ENCODE peak calls at places on chromosome 14, in eight cellular contexts. V is activated naive CD4-positive, alpha-beta T cell; O is NCI-H146; X is fibroblast of the conjunctiva; B is brain microvascular endothelial cell; M is stimulated activated CD4-positive, alpha-beta T cell treated with anti-CD3 and anti-CD28 coated beads, Interleukin-15, amount 100 ng/mL, for 48 hours; Q is mucosa of descending colon; N is Kasumi-1. J is an unnamed sample.

GRCh38 chr14:104139460-104140212 is 1.2 kb downstream of the KIF26A start:
- DNase-seq in O (no peak), B (no peak), M (no peak), Q (peak; percentile 29), N (no peak), X (no peak), V (no peak), J (no peak)

GRCh38 chr14:102975662-102976061 is 53.2 kb downstream of the AMN start:
- DNase-seq in V (no peak), N (no peak), B (no peak), O (no peak), X (no peak), Q (no peak), M (no peak), J (no peak)

GRCh38 chr14:74973003-74973614 is 17.7 kb upstream of the PGF start:
- DNase-seq in B (peak; percentile 45), X (no peak), O (peak; percentile 25), Q (no peak), M (no peak), V (no peak), N (peak; percentile 54), J (no peak)

GRCh38 chr14:53757732-53758131 is 198.9 kb downstream of the BMP4 start:
- DNase-seq in B (no peak), X (no peak), V (no peak), N (no peak), M (no peak), Q (no peak), O (no peak), J (no peak)

GRCh38 chr14:50778757-50779483 is 52.0 kb downstream of the NIN start:
- DNase-seq in N (no peak), V (no peak), O (no peak), M (no peak), Q (no peak), X (no peak), B (no peak), J (no peak)

GRCh38 chr14:91327201-91327600 is 82.7 kb upstream of the GPR68 start:
- DNase-seq in V (no peak), O (no peak), M (no peak), Q (no peak), X (no peak), N (no peak), B (no peak), J (no peak)

GRCh38 chr14:54848910-54849309 is 53.7 kb downstream of the GCH1 start:
- DNase-seq in M (no peak), N (no peak), O (peak; percentile 24), X (no peak), V (no peak), Q (no peak), B (no peak), J (no peak)

GRCh38 chr14:104968541-104969401 is 9.4 kb downstream of the AHNAK2 start:
- DNase-seq in N (no peak), M (no peak), O (no peak), B (no peak), V (no peak), X (no peak), Q (peak; percentile 45), J (no peak)

GRCh38 chr14:68016243-68016914 is 196.8 kb downstream of the RAD51B start:
- DNase-seq in V (no peak), N (no peak), Q (no peak), O (no peak), B (no peak), X (peak; percentile 20), M (no peak), J (no peak)

GRCh38 chr14:33465952-33466700 is 484.7 kb downstream of the EGLN3 start:
- DNase-seq in V (no peak), M (no peak), O (no peak), Q (no peak), X (no peak), B (no peak), N (no peak), J (peak; percentile 20)

GRCh38 chr14:87233806-87234384 is 759.1 kb downstream of the GALC start:
- DNase-seq in O (peak; percentile 79), V (no peak), Q (no peak), B (no peak), N (no peak), M (no peak), X (no peak), J (no peak)

GRCh38 chr14:93033983-93034670 is 81.6 kb downstream of the ITPK1 start:
- DNase-seq in B (no peak), Q (no peak), N (peak; percentile 3), X (no peak), M (peak; percentile 4), O (no peak), V (no peak), J (no peak)

GRCh38 chr14:88695873-88696272 is 96.9 kb downstream of the EML5 start:
- DNase-seq in X (no peak), B (no peak), N (no peak), V (no peak), M (no peak), Q (no peak), O (no peak), J (no peak)

GRCh38 chr14:60648934-60649814 is at the start of gene SIX1:
- DNase-seq in V (no peak), X (peak; percentile 87), B (peak; percentile 86), N (peak; percentile 36), Q (peak; percentile 55), O (peak; percentile 87), M (no peak), J (peak; percentile 84)

GRCh38 chr14:100282766-100283419 is 23.4 kb downstream of the SLC25A29 start:
- DNase-seq in O (no peak), M (no peak), B (no peak), X (no peak), V (no peak), N (no peak), Q (no peak), J (no peak)

GRCh38 chr14:80965041-80965440 is 9.6 kb downstream of the TSHR start:
- DNase-seq in M (no peak), V (no peak), Q (no peak), X (no peak), B (no peak), N (no peak), O (no peak), J (no peak)

GRCh38 chr14:59177229-59177628 is 11.2 kb upstream of the DAAM1 start:
- DNase-seq in B (no peak), Q (no peak), N (no peak), X (no peak), M (no peak), V (no peak), O (no peak), J (no peak)

GRCh38 chr14:51564460-51564859 is 87.2 kb upstream of the FRMD6 start:
- DNase-seq in V (no peak), N (no peak), B (no peak), O (peak; percentile 17), M (no peak), X (no peak), Q (no peak), J (no peak)

J was measured in H4.